ENCODE peak calls at places on chromosome 20, in four cellular contexts. B is suprapubic skin, Z is heart left ventricle, Q is upper lobe of left lung. R is an unnamed sample.

GRCh38 chr20:64140956-64141355 is 23.3 kb upstream of the MYT1 start:
- DNase-seq in B (peak; percentile 56), Z (no peak), Q (no peak), R (no peak)

GRCh38 chr20:48102821-48103635 is 317.7 kb upstream of the SULF2 start:
- DNase-seq in B (no peak), Z (no peak), Q (no peak), R (no peak)

GRCh38 chr20:38523697-38524096 is 51.1 kb downstream of the RALGAPB start:
- DNase-seq in B (no peak), Z (no peak), Q (no peak), R (no peak)

GRCh38 chr20:49045440-49046086 is 549 bp upstream of the CSE1L start:
- DNase-seq in B (no peak), Z (peak; percentile 56), Q (no peak), R (no peak)

GRCh38 chr20:61679473-61679872 is 386.2 kb downstream of the TAF4 start:
- DNase-seq in B (no peak), Z (no peak), Q (no peak), R (no peak)

GRCh38 chr20:62822788-62823651 is 6.2 kb downstream of the COL9A3 start:
- DNase-seq in B (no peak), Z (no peak), Q (peak; percentile 39), R (no peak)

GRCh38 chr20:10280016-10280908 is 61.6 kb downstream of the SNAP25 start:
- DNase-seq in B (no peak), Z (no peak), Q (no peak), R (no peak)

GRCh38 chr20:48949304-48950170 is 28.0 kb downstream of the ARFGEF2 start:
- DNase-seq in B (no peak), Z (no peak), Q (no peak), R (no peak)

GRCh38 chr20:61958773-61959172 is 106.9 kb downstream of the TAF4 start:
- DNase-seq in B (no peak), Z (peak; percentile 6), Q (no peak), R (no peak)

GRCh38 chr20:47774081-47774777 is 11.1 kb downstream of the SULF2 start:
- DNase-seq in B (no peak), Z (peak; percentile 41), Q (no peak), R (no peak)

GRCh38 chr20:34185766-34186620 is 55.2 kb upstream of the ASIP start:
- DNase-seq in B (no peak), Z (no peak), Q (no peak), R (peak; percentile 40)

GRCh38 chr20:37276494-37277252 is 12.8 kb upstream of the MANBAL start:
- DNase-seq in B (no peak), Z (peak; percentile 56), Q (no peak), R (peak; percentile 36)

GRCh38 chr20:22379472-22379871 is 204.9 kb downstream of the FOXA2 start:
- DNase-seq in B (no peak), Z (no peak), Q (no peak), R (no peak)

GRCh38 chr20:1827974-1828785 is 67.0 kb upstream of the SIRPA start:
- DNase-seq in B (no peak), Z (peak; percentile 84), Q (peak; percentile 68), R (peak; percentile 40)

GRCh38 chr20:45813006-45813340 is 529 bp downstream of the UBE2C start:
- DNase-seq in B (no peak), Z (no peak), Q (no peak), R (no peak)
- H3K27ac ChIP-seq in B (no peak overlapping the region), Z (no peak overlapping the region), Q (no peak overlapping the region), R (no peak overlapping the region)

GRCh38 chr20:32485770-32486248 is 99.3 kb downstream of the NOL4L start:
- DNase-seq in B (no peak), Z (no peak), Q (no peak), R (no peak)
- TF ChIP-seq POLR2A in B (no peak), Z (no peak), Q (no peak), R (no peak)

GRCh38 chr20:17287503-17287902 is 60.7 kb downstream of the PCSK2 start:
- DNase-seq in B (no peak), Z (no peak), Q (no peak), R (no peak)
- TF ChIP-seq CTCF in B (no peak), Z (no peak), Q (no peak), R (no peak)

GRCh38 chr20:50642288-50642803 is 49.0 kb downstream of the RIPOR3 start:
- DNase-seq in B (no peak), Z (no peak), Q (no peak), R (no peak)
- H3K27ac ChIP-seq in B (no peak overlapping the region), Z (peak overlapping the region; percentile 66), Q (no peak overlapping the region), R (no peak overlapping the region)

DNA sequence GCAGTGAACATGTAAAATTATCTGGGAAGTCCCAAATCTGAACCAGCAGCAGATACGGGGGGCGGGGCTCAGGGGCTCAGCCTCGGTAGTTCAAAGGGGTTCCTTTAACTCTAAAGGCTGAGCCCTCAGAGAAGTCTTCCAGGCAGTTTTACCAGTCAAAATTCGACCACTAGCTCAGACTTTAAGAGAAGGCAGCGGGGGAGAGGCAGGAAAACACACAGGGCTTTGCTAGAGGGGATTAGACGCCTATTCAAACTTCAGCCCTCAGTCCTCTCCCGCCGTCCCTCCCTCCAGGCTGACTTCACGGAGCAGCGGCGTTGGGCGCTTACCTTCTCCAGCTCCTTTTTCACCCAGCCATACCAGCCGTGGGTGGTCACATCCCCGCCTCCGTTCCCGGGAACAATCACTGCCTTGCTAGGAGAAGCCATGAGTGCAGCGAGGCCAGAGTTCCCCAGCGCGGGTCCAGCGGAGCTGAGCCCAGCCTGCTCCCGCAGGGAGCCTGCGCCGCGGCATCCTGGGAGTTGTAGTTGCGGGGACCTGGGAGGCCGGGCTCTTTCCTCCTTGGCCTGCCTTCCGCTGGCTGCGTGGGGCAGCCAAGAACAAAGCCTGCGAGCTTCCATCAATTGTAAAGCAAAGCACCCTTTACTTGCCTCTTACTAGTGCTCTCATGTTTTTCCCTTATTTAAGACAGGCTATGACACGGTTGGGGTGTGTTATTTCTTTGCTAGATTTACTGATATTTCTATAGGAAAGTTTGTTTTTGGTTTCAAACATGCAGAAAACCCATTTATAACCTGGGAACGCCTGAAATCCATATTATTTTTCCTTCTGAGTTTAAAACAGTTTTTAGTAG is at the start of gene RBBP9:
- DNase-seq in B (peak; percentile 90), Z (peak; percentile 90), Q (peak; percentile 95), R (peak; percentile 58)
- TF ChIP-seq POLR2A in B (no peak), Z (peak; percentile 8), Q (peak; percentile 64), R (peak; percentile 33)

R was measured in tibial nerve.